ENCODE peak calls at places on chromosomes 2 and 18, in nine cellular contexts. V is astrocyte of the spinal cord, Z is HFFc6, T is stomach, U is lower lobe of right lung, B is fibroblast of the aortic adventitia, H is brain microvascular endothelial cell, X is ascending aorta, E is endothelial cell. Y is an unnamed sample.

GRCh38 chr18:43192408-43192807 is 76.9 kb upstream of the RIT2 start:
- DNase-seq in Z (no peak), X (no peak), H (peak; percentile 39), E (no peak), B (peak; percentile 13), T (no peak), U (no peak), V (peak; percentile 32), Y (no peak)

GRCh38 chr2:20578895-20579825 is 71.7 kb downstream of the HS1BP3 start:
- DNase-seq in T (peak; percentile 55), V (peak; percentile 98), E (peak; percentile 62), B (peak; percentile 97), U (peak; percentile 60), X (peak; percentile 68), Z (peak; percentile 96), H (peak; percentile 99), Y (no peak)

GRCh38 chr2:172172513-172173217 is 70.0 kb upstream of the DLX2 start:
- DNase-seq in E (peak; percentile 84), T (peak; percentile 88), X (no peak), U (peak; percentile 82), V (peak; percentile 45), H (peak; percentile 25), Z (peak; percentile 42), B (peak; percentile 49), Y (no peak)

GRCh38 chr2:147657086-147658000 is 187.5 kb upstream of the ACVR2A start:
- DNase-seq in Z (no peak), E (no peak), T (no peak), B (no peak), U (no peak), V (no peak), H (no peak), X (no peak), Y (no peak)

GRCh38 chr2:73070651-73071451 is 661 bp downstream of the SFXN5 start:
- DNase-seq in B (peak; percentile 95), U (peak; percentile 98), X (peak; percentile 90), H (peak; percentile 94), T (peak; percentile 99), E (peak; percentile 99), V (peak; percentile 96), Z (peak; percentile 95), Y (peak; percentile 99)

GRCh38 chr2:182587831-182588230 is 128.2 kb upstream of the DNAJC10 start:
- DNase-seq in E (no peak), T (no peak), H (peak; percentile 34), Z (peak; percentile 85), U (no peak), B (peak; percentile 89), V (peak; percentile 91), X (no peak), Y (no peak)

GRCh38 chr2:113848758-113849460 is 41.0 kb upstream of the ACTR3 start:
- DNase-seq in E (no peak), V (peak; percentile 16), U (no peak), Z (peak; percentile 64), H (no peak), B (peak; percentile 19), T (no peak), X (no peak), Y (no peak)

GRCh38 chr2:216279459-216279858 is 92.8 kb downstream of the MARCHF4 start:
- DNase-seq in Z (no peak), X (no peak), V (no peak), T (no peak), E (no peak), B (peak; percentile 87), H (no peak), U (no peak), Y (no peak)

GRCh38 chr2:28666496-28667184 is 85.0 kb upstream of the PPP1CB start:
- DNase-seq in H (no peak), U (no peak), X (no peak), E (no peak), T (no peak), V (no peak), Z (no peak), B (peak; percentile 81), Y (no peak)

GRCh38 chr2:145822892-145823534 is 1303.1 kb upstream of the ZEB2 start:
- DNase-seq in T (no peak), U (no peak), X (no peak), H (no peak), Z (no peak), E (no peak), V (no peak), B (no peak), Y (no peak)

GRCh38 chr2:188599140-188599539 is 307.5 kb downstream of the GULP1 start:
- DNase-seq in U (no peak), H (no peak), B (peak; percentile 64), Z (no peak), V (peak; percentile 67), T (no peak), E (no peak), X (no peak), Y (no peak)
- TF ChIP-seq CTCF in U (no peak), H (no peak), B (no peak), Z (no peak), V (no peak), T (no peak), E (no peak), X (no peak), Y (no peak)

GRCh38 chr18:35941299-35941698 is 31.2 kb upstream of the RMP24 start:
- DNase-seq in B (no peak), U (no peak), Z (no peak), T (no peak), H (no peak), X (no peak), V (no peak), E (no peak), Y (no peak)

GRCh38 chr18:35936951-35937350 is 35.5 kb upstream of the RMP24 start:
- DNase-seq in U (no peak), B (peak; percentile 22), E (no peak), X (no peak), Z (no peak), T (no peak), V (no peak), H (no peak), Y (no peak)

GRCh38 chr18:35938562-35938961 is 33.9 kb upstream of the RMP24 start:
- DNase-seq in V (no peak), T (no peak), Z (no peak), B (no peak), X (no peak), E (no peak), U (no peak), H (no peak), Y (no peak)

GRCh38 chr18:35938158-35938557 is 34.3 kb upstream of the RMP24 start:
- DNase-seq in H (no peak), Z (no peak), X (no peak), T (no peak), E (no peak), B (peak; percentile 51), V (no peak), U (no peak), Y (no peak)

GRCh38 chr18:35939166-35939565 is 33.3 kb upstream of the RMP24 start:
- DNase-seq in E (peak; percentile 35), B (peak; percentile 4), T (no peak), U (no peak), Z (no peak), V (no peak), H (no peak), X (no peak), Y (no peak)
- TF ChIP-seq CTCF in E (peak; percentile 15), B (peak; percentile 27), T (no peak), U (peak; percentile 19), Z (no peak), V (peak; percentile 16), H (peak; percentile 42), X (no peak), Y (no peak)

GRCh38 chr18:31721596-31721995 is 37.2 kb upstream of the B4GALT6 start:
- DNase-seq in X (no peak), Z (no peak), V (no peak), H (no peak), B (peak; percentile 60), T (no peak), E (no peak), U (no peak), Y (no peak)

GRCh38 chr18:31723639-31723997 is 37.1 kb downstream of the SLC25A52 start:
- DNase-seq in H (no peak), V (no peak), Z (no peak), B (no peak), U (no peak), T (no peak), X (no peak), E (no peak), Y (no peak)

GRCh38 chr18:31723998-31724711 is 36.5 kb downstream of the SLC25A52 start:
- DNase-seq in H (no peak), E (no peak), X (no peak), B (peak; percentile 25), U (peak; percentile 53), T (peak; percentile 57), V (peak; percentile 6), Z (no peak), Y (no peak)

GRCh38 chr18:31720867-31721266 is 36.5 kb upstream of the B4GALT6 start:
- DNase-seq in V (no peak), B (peak; percentile 10), Z (no peak), U (no peak), E (no peak), H (no peak), T (no peak), X (no peak), Y (no peak)

GRCh38 chr18:31722369-31722957 is 38.1 kb upstream of the B4GALT6 start:
- DNase-seq in U (peak; percentile 64), Z (peak; percentile 47), T (peak; percentile 89), V (peak; percentile 77), B (peak; percentile 85), X (peak; percentile 16), H (peak; percentile 89), E (peak; percentile 84), Y (peak; percentile 44)
- TF ChIP-seq CTCF in U (peak; percentile 92), Z (peak; percentile 87), T (peak; percentile 71), V (peak; percentile 89), B (peak; percentile 90), X (peak; percentile 44), H (peak; percentile 93), E (peak; percentile 90), Y (peak; percentile 45)

GRCh38 chr18:35564795-35565453 is 16.6 kb upstream of the GALNT1 start:
- DNase-seq in B (no peak), U (no peak), T (no peak), H (no peak), E (no peak), Z (no peak), V (no peak), X (no peak), Y (no peak)

GRCh38 chr18:35571138-35571537 is 10.4 kb upstream of the GALNT1 start:
- DNase-seq in B (no peak), E (no peak), V (peak; percentile 10), U (no peak), H (no peak), T (no peak), X (no peak), Z (no peak), Y (no peak)

GRCh38 chr18:35570182-35570581 is 11.4 kb upstream of the GALNT1 start:
- DNase-seq in H (no peak), U (no peak), T (no peak), X (no peak), Z (no peak), V (no peak), B (no peak), E (no peak), Y (no peak)

DNA sequence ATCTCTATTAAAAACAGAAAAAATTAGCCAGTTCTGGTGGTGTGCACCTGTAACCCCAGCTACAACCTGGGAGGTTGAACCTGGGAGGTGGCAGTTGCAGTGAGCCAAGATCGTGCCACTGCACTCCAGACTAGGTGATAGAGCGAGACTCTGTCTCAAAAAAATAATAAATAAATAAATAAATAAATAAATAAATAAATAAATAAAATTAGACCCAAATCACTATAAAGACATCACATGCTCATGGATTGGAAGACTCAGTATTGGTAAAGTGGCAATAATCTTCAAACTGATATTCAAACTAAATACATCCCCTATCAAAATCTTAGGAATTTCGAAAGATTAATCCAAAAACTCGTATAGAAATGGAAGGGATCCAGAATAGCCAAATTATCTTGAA is 15.5 kb upstream of the GALNT1 start:
- DNase-seq in H (no peak), E (no peak), T (no peak), Z (no peak), U (no peak), B (no peak), V (no peak), X (no peak), Y (no peak)
- TF ChIP-seq CTCF in H (no peak), E (no peak), T (no peak), Z (no peak), U (no peak), B (no peak), V (no peak), X (no peak), Y (no peak)